ENCODE peak calls at places on chromosomes 6 and 20, in five cellular contexts. K, U, R, L and P are unnamed samples.

GRCh38 chr6:22444335-22444734 is 125.0 kb upstream of the HDGFL1 start:
- DNase-seq in K (no peak), U (peak), R (no peak), L (no peak), P (no peak)

GRCh38 chr20:24747015-24747712 is 201.9 kb upstream of the CST7 start:
- DNase-seq in K (no peak), U (no peak), R (no peak), L (no peak), P (no peak)

GRCh38 chr20:15342987-15343639 is 1005.7 kb upstream of the FLRT3 start:
- DNase-seq in K (no peak), U (no peak), R (no peak), L (no peak), P (no peak)

GRCh38 chr6:38305995-38306681 is 333.6 kb downstream of the BTBD9 start:
- DNase-seq in K (no peak), U (peak), R (no peak), L (no peak), P (no peak)

GRCh38 chr6:43499028-43499815 is 10.9 kb downstream of the LRRC73 start:
- DNase-seq in K (no peak), U (no peak), R (no peak), L (no peak), P (peak)

GRCh38 chr6:157596461-157596860 is 215.5 kb downstream of the ZDHHC14 start:
- DNase-seq in K (no peak), U (no peak), R (no peak), L (no peak), P (no peak)

GRCh38 chr6:169170583-169170955 is 83.1 kb downstream of the THBS2 start:
- DNase-seq in K (no peak), U (no peak), R (no peak), L (no peak), P (no peak)

GRCh38 chr6:56549014-56549413 is 93.7 kb downstream of the DST start:
- DNase-seq in K (no peak), U (no peak), R (no peak), L (no peak), P (no peak)

GRCh38 chr6:151089916-151090443 is 149.8 kb upstream of the AKAP12 start:
- DNase-seq in K (no peak), U (no peak), R (no peak), L (no peak), P (no peak)

GRCh38 chr6:1382883-1383728 is 6.3 kb upstream of the FOXF2 start:
- DNase-seq in K (no peak), U (no peak), R (peak), L (no peak), P (no peak)

GRCh38 chr6:121615493-121615892 is 180.0 kb downstream of the GJA1 start:
- DNase-seq in K (no peak), U (no peak), R (no peak), L (peak), P (no peak)

GRCh38 chr20:60400567-60400966 is 442.3 kb downstream of the CDH26 start:
- DNase-seq in K (no peak), U (no peak), R (no peak), L (no peak), P (no peak)

GRCh38 chr6:10412165-10412947 is 2.5 kb downstream of the TFAP2A start:
- DNase-seq in K (peak), U (peak), R (peak), L (no peak), P (no peak)

GRCh38 chr6:37029249-37029959 is 23.9 kb downstream of the FGD2 start:
- DNase-seq in K (peak), U (peak), R (peak), L (peak), P (peak)

GRCh38 chr6:161166677-161167076 is 107.2 kb downstream of the AGPAT4 start:
- DNase-seq in K (no peak), U (no peak), R (no peak), L (no peak), P (no peak)

DNA sequence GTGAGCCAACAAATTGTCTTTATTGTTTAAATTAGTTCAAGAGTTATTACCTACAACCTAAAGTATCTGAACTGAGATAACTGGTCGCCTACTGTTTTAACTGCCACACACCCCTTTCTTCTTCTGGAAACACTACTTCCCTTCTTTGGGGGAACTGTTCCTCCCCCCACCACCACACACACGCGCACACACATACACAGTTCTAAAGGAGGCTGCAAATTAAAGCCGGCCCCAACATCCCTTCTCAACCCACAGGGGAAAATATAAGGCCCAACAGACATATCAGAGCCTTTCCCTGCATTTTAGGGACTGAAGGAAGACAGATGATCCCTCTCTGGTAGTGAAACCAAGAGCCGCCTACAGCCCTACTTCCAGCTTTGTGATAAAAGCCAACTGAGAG is 348.0 kb upstream of the JARID2 start:
- DNase-seq in K (no peak), U (no peak), R (no peak), L (no peak), P (no peak)
- TF ChIP-seq MAFK in K (no peak), U (no peak), R (no peak), L (no peak), P (no peak)

GRCh38 chr20:49867453-49868215 is 47.7 kb downstream of the SPATA2 start:
- DNase-seq in K (no peak), U (no peak), R (no peak), L (no peak), P (no peak)
- TF ChIP-seq MAFK in K (no peak), U (no peak), R (no peak), L (no peak), P (no peak)

DNA sequence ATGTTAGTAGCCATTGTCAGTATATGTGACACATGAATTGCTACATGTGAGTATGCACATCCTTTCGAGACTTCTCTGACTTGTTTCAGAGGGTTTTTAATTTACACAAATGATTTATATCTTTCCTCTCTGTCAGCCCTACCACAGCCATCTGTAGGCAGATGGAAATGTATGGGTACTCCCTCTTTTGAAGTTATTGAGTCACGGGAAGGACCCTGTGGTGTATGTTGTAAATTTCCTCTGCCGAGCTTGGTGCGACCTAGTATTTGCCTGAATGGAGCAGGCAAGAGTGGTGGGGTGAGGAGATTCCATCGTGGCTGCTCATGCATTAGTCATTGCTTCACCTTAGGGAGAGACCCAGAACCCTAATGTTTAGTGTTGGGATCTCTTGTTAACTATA is 171.9 kb downstream of the JARID2 start:
- DNase-seq in K (no peak), U (peak), R (no peak), L (no peak), P (no peak)
- TF ChIP-seq MAFK in K (no peak), U (no peak), R (no peak), L (no peak), P (no peak)

DNA sequence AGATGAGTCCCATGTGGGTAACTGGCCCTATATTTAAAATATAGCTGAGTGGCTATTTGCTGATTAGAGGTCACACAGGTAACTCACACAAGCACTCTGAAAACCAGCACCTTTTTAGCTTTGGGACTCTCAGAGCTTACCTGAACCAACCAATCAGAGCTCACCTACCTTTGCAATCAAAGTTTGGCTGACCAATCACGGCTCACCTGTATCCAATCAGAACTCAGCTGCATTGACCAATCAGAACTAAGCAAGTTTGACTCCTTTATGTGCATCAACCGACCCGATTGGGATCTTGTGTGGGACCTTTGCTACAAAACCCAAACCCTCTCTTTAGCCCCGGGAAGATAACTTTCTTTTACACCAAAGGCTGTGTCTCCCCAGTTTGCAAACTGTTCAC is 106.8 kb upstream of the NXT1 start:
- DNase-seq in K (no peak), U (no peak), R (no peak), L (peak), P (no peak)
- TF ChIP-seq MAFK in K (no peak), U (no peak), R (no peak), L (no peak), P (no peak)

DNA sequence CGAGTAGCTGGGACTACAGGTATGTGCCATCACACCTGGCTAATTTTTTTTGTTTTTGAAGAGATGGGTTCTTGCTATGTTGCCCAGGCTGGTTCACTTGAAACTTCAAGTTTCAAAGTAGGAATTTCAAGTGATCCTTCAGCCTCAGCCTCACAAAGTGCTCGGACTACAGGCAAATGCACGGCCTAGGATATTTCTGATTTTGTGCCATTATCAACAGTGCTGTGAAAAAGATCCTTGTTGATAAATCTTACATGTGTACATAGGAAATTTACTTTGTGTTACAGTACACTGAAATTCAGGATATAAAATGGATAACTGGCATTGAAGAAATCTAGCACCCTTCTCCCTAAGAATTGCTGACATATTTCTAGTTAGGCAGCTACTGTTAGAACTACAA is 184.6 kb upstream of the PRDM1 start:
- DNase-seq in K (no peak), U (no peak), R (no peak), L (no peak), P (no peak)
- TF ChIP-seq MAFK in K (no peak), U (no peak), R (no peak), L (no peak), P (no peak)

GRCh38 chr20:10219452-10219791 is 792 bp downstream of the SNAP25 start:
- DNase-seq in K (peak), U (peak), R (peak), L (peak), P (no peak)

GRCh38 chr20:10218536-10219451 is at the start of gene SNAP25:
- DNase-seq in K (peak), U (peak), R (peak), L (peak), P (no peak)

GRCh38 chr20:10216146-10216741 is 2.4 kb upstream of the SNAP25 start:
- DNase-seq in K (no peak), U (peak), R (no peak), L (no peak), P (no peak)

GRCh38 chr20:10219993-10220750 is 1.5 kb downstream of the SNAP25 start:
- DNase-seq in K (no peak), U (no peak), R (no peak), L (no peak), P (no peak)

GRCh38 chr20:10217517-10218410 is 866 bp upstream of the SNAP25 start:
- DNase-seq in K (peak), U (peak), R (peak), L (no peak), P (no peak)
- TF ChIP-seq MAFK in K (no peak), U (no peak), R (no peak), L (no peak), P (no peak)

GRCh38 chr20:62430311-62430853 is 3.0 kb upstream of the RBBP8NL start:
- DNase-seq in K (no peak), U (no peak), R (no peak), L (no peak), P (peak)
- TF ChIP-seq MAFK in K (no peak), U (no peak), R (no peak), L (no peak), P (no peak)

GRCh38 chr6:3457710-3458605 is 1.1 kb upstream of the SLC22A23 start:
- DNase-seq in K (no peak), U (no peak), R (no peak), L (peak), P (peak)

GRCh38 chr6:3460253-3460652 is 3.4 kb upstream of the SLC22A23 start:
- DNase-seq in K (no peak), U (no peak), R (no peak), L (no peak), P (no peak)

GRCh38 chr6:3456794-3457709 is at the start of gene SLC22A23:
- DNase-seq in K (peak), U (no peak), R (peak), L (peak), P (peak)

GRCh38 chr6:3456395-3456767 is 469 bp downstream of the SLC22A23 start:
- DNase-seq in K (no peak), U (no peak), R (no peak), L (peak), P (no peak)

DNA sequence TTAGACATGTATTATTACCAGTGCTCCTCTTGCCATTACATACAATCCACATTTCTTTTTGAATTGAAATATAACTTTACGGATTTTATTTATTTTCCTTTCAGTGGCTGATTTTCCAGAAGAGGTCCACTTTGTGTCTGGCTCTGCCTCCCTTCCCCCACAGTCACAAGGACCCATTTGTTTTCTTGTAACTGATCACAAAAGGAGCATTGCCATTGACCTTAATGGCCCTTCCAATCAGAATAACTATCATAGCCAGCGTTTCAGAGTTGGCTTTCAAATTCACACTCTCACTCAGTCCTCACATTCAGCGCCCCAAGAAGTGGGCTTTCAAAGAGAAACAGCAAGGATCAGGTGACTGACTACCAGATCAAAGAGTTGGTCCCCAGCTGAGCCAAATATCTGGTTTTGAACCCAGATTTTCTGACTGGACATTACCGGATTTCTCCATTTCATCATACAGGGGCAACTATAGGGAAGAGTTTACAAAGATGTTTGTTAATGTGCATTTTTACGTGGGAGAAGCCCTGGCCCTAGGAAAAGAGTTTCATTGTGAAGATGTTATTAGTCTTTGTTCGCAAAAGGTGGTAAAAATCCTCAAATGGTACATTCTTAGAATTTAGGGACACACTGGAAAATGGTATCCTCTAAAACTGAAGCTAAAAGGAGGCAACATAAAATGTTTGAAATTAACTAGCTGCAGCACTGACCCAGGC is 2.0 kb upstream of the SLC22A23 start:
- DNase-seq in K (no peak), U (no peak), R (no peak), L (no peak), P (no peak)
- TF ChIP-seq MAFK in K (no peak), U (no peak), R (no peak), L (no peak), P (no peak)